ENCODE peak calls at places on chromosome 2, in eight cellular contexts. W, P, Z, V, O, U, H and A are unnamed samples.

GRCh38 chr2:236718207-236718992 is 148.8 kb downstream of the ACKR3 start:
- DNase-seq in V (no peak), P (no peak), U (no peak), Z (peak), H (no peak), O (no peak), W (no peak), A (no peak)

GRCh38 chr2:9462872-9463697 is 11.3 kb upstream of the IAH1 start:
- DNase-seq in V (no peak), W (no peak), O (no peak), P (no peak), H (peak), U (no peak), Z (peak), A (peak)

GRCh38 chr2:96205888-96206287 is 2.7 kb downstream of the STARD7 start:
- DNase-seq in H (no peak), W (no peak), O (no peak), V (no peak), P (no peak), U (no peak), Z (peak), A (no peak)

GRCh38 chr2:54503192-54503591 is 47.1 kb downstream of the SPTBN1 start:
- DNase-seq in O (no peak), U (peak), V (peak), P (no peak), H (peak), Z (peak), W (no peak), A (peak)

GRCh38 chr2:236507393-236508085 is 62.1 kb upstream of the ACKR3 start:
- DNase-seq in P (no peak), H (no peak), V (peak), O (no peak), Z (no peak), U (peak), W (no peak), A (no peak)

GRCh38 chr2:102025016-102025491 is 33.3 kb downstream of the IL1R2 start:
- DNase-seq in P (no peak), V (no peak), O (no peak), W (no peak), U (no peak), Z (peak), H (no peak), A (no peak)

GRCh38 chr2:218829868-218830451 is 1.6 kb downstream of the PRKAG3 start:
- DNase-seq in Z (no peak), O (no peak), H (no peak), V (no peak), U (peak), P (no peak), W (no peak), A (no peak)

GRCh38 chr2:44324971-44325426 is 36.3 kb downstream of the PREPL start:
- DNase-seq in W (no peak), Z (peak), O (no peak), P (no peak), V (no peak), U (no peak), H (no peak), A (no peak)

GRCh38 chr2:240213476-240214391 is 73.3 kb upstream of the OTOS start:
- DNase-seq in H (no peak), Z (no peak), W (peak), V (no peak), U (no peak), P (no peak), O (no peak), A (no peak)

GRCh38 chr2:238406998-238407285 is 19.8 kb upstream of the ASB1 start:
- DNase-seq in V (no peak), P (no peak), O (no peak), H (no peak), W (no peak), Z (no peak), U (no peak), A (no peak)